ENCODE peak calls at places on chromosomes 3 and 15, in eight cellular contexts. One of them, this sample, is unnamed.

GRCh38 chr3:171680690-171681416 is 129.4 kb downstream of the PLD1 start:
- DNase-seq in foreskin fibroblast: no peak
- DNase-seq in uterus: no peak
- DNase-seq in AG04449: no peak
- DNase-seq in Peyer's patch: peak; percentile 51
- DNase-seq in PC-3: no peak
- DNase-seq in cardiac fibroblast: no peak
- DNase-seq in heart right ventricle: no peak
- DNase-seq in this sample: no peak

GRCh38 chr15:94164202-94164807 is 67.1 kb upstream of the MCTP2 start:
- DNase-seq in PC-3: peak; percentile 78
- DNase-seq in heart right ventricle: peak; percentile 40
- DNase-seq in foreskin fibroblast: no peak
- DNase-seq in cardiac fibroblast: peak; percentile 40
- DNase-seq in AG04449: no peak
- DNase-seq in uterus: peak; percentile 24
- DNase-seq in Peyer's patch: peak; percentile 79
- DNase-seq in this sample: peak; percentile 24

GRCh38 chr3:11648735-11649134 is 5.0 kb upstream of the VGLL4 start:
- DNase-seq in AG04449: no peak
- DNase-seq in heart right ventricle: no peak
- DNase-seq in Peyer's patch: no peak
- DNase-seq in cardiac fibroblast: no peak
- DNase-seq in foreskin fibroblast: no peak
- DNase-seq in uterus: no peak
- DNase-seq in PC-3: no peak
- DNase-seq in this sample: no peak

GRCh38 chr3:189041482-189042090 is 130.2 kb upstream of the TPRG1 start:
- DNase-seq in foreskin fibroblast: peak; percentile 7
- DNase-seq in heart right ventricle: peak; percentile 8
- DNase-seq in uterus: peak; percentile 31
- DNase-seq in PC-3: peak; percentile 75
- DNase-seq in AG04449: no peak
- DNase-seq in Peyer's patch: peak; percentile 69
- DNase-seq in cardiac fibroblast: peak; percentile 56
- DNase-seq in this sample: peak; percentile 25

GRCh38 chr3:42739401-42740158 is 33.5 kb downstream of the CCDC13 start:
- DNase-seq in foreskin fibroblast: no peak
- DNase-seq in heart right ventricle: peak; percentile 92
- DNase-seq in cardiac fibroblast: no peak
- DNase-seq in Peyer's patch: no peak
- DNase-seq in PC-3: no peak
- DNase-seq in uterus: no peak
- DNase-seq in AG04449: no peak
- DNase-seq in this sample: no peak

GRCh38 chr3:13870902-13871301 is 9.0 kb downstream of the WNT7A start:
- DNase-seq in cardiac fibroblast: no peak
- DNase-seq in Peyer's patch: no peak
- DNase-seq in AG04449: no peak
- DNase-seq in foreskin fibroblast: no peak
- DNase-seq in heart right ventricle: no peak
- DNase-seq in uterus: no peak
- DNase-seq in PC-3: no peak
- DNase-seq in this sample: no peak

GRCh38 chr15:52099654-52100272 is 12.8 kb downstream of the BCL2L10 start:
- DNase-seq in heart right ventricle: no peak
- DNase-seq in PC-3: no peak
- DNase-seq in uterus: no peak
- DNase-seq in cardiac fibroblast: no peak
- DNase-seq in foreskin fibroblast: no peak
- DNase-seq in Peyer's patch: no peak
- DNase-seq in AG04449: no peak
- DNase-seq in this sample: no peak

GRCh38 chr3:60086811-60087210 is 1037.0 kb upstream of the CFAP20DC start:
- DNase-seq in AG04449: no peak
- DNase-seq in heart right ventricle: no peak
- DNase-seq in Peyer's patch: no peak
- DNase-seq in cardiac fibroblast: peak; percentile 0
- DNase-seq in foreskin fibroblast: no peak
- DNase-seq in uterus: no peak
- DNase-seq in PC-3: peak; percentile 50
- DNase-seq in this sample: peak; percentile 3

GRCh38 chr3:33386631-33387030 is 53.6 kb downstream of the UBP1 start:
- DNase-seq in Peyer's patch: no peak
- DNase-seq in heart right ventricle: no peak
- DNase-seq in uterus: no peak
- DNase-seq in foreskin fibroblast: no peak
- DNase-seq in cardiac fibroblast: no peak
- DNase-seq in PC-3: no peak
- DNase-seq in AG04449: no peak
- DNase-seq in this sample: no peak

GRCh38 chr3:20039765-20040475 is at the start of gene KAT2B:
- DNase-seq in Peyer's patch: peak; percentile 92
- DNase-seq in heart right ventricle: peak; percentile 82
- DNase-seq in AG04449: no peak
- DNase-seq in foreskin fibroblast: peak; percentile 56
- DNase-seq in uterus: peak; percentile 78
- DNase-seq in PC-3: peak; percentile 74
- DNase-seq in cardiac fibroblast: peak; percentile 57
- DNase-seq in this sample: no peak

GRCh38 chr15:25169318-25169717 is 214.5 kb downstream of the SNRPN start:
- DNase-seq in PC-3: no peak
- DNase-seq in foreskin fibroblast: no peak
- DNase-seq in heart right ventricle: no peak
- DNase-seq in Peyer's patch: peak; percentile 40
- DNase-seq in cardiac fibroblast: no peak
- DNase-seq in uterus: no peak
- DNase-seq in AG04449: no peak
- DNase-seq in this sample: no peak

GRCh38 chr3:44870375-44871061 is 3.9 kb upstream of the TGM4 start:
- DNase-seq in PC-3: peak; percentile 72
- DNase-seq in Peyer's patch: no peak
- DNase-seq in AG04449: no peak
- DNase-seq in uterus: no peak
- DNase-seq in foreskin fibroblast: no peak
- DNase-seq in cardiac fibroblast: no peak
- DNase-seq in heart right ventricle: no peak
- DNase-seq in this sample: no peak

GRCh38 chr3:32706348-32707025 is 21.5 kb downstream of the CNOT10 start:
- DNase-seq in foreskin fibroblast: no peak
- DNase-seq in PC-3: no peak
- DNase-seq in heart right ventricle: no peak
- DNase-seq in cardiac fibroblast: no peak
- DNase-seq in Peyer's patch: no peak
- DNase-seq in AG04449: no peak
- DNase-seq in uterus: no peak
- DNase-seq in this sample: no peak

GRCh38 chr15:98673133-98673532 is 24.8 kb downstream of the IGF1R start:
- DNase-seq in heart right ventricle: no peak
- DNase-seq in AG04449: no peak
- DNase-seq in cardiac fibroblast: no peak
- DNase-seq in Peyer's patch: no peak
- DNase-seq in foreskin fibroblast: no peak
- DNase-seq in PC-3: no peak
- DNase-seq in uterus: no peak
- DNase-seq in this sample: no peak

GRCh38 chr15:98668566-98669308 is 20.4 kb downstream of the IGF1R start:
- DNase-seq in PC-3: peak; percentile 48
- DNase-seq in heart right ventricle: no peak
- DNase-seq in foreskin fibroblast: no peak
- DNase-seq in cardiac fibroblast: peak; percentile 53
- DNase-seq in Peyer's patch: no peak
- DNase-seq in uterus: no peak
- DNase-seq in AG04449: no peak
- DNase-seq in this sample: no peak

GRCh38 chr15:98674336-98674735 is 26.0 kb downstream of the IGF1R start:
- DNase-seq in heart right ventricle: peak; percentile 43
- DNase-seq in Peyer's patch: no peak
- DNase-seq in cardiac fibroblast: peak; percentile 66
- DNase-seq in PC-3: no peak
- DNase-seq in foreskin fibroblast: no peak
- DNase-seq in AG04449: no peak
- DNase-seq in uterus: no peak
- DNase-seq in this sample: no peak

GRCh38 chr15:98669638-98670037 is 21.3 kb downstream of the IGF1R start:
- DNase-seq in AG04449: no peak
- DNase-seq in Peyer's patch: no peak
- DNase-seq in foreskin fibroblast: no peak
- DNase-seq in PC-3: no peak
- DNase-seq in heart right ventricle: no peak
- DNase-seq in uterus: no peak
- DNase-seq in cardiac fibroblast: no peak
- DNase-seq in this sample: no peak

DNA sequence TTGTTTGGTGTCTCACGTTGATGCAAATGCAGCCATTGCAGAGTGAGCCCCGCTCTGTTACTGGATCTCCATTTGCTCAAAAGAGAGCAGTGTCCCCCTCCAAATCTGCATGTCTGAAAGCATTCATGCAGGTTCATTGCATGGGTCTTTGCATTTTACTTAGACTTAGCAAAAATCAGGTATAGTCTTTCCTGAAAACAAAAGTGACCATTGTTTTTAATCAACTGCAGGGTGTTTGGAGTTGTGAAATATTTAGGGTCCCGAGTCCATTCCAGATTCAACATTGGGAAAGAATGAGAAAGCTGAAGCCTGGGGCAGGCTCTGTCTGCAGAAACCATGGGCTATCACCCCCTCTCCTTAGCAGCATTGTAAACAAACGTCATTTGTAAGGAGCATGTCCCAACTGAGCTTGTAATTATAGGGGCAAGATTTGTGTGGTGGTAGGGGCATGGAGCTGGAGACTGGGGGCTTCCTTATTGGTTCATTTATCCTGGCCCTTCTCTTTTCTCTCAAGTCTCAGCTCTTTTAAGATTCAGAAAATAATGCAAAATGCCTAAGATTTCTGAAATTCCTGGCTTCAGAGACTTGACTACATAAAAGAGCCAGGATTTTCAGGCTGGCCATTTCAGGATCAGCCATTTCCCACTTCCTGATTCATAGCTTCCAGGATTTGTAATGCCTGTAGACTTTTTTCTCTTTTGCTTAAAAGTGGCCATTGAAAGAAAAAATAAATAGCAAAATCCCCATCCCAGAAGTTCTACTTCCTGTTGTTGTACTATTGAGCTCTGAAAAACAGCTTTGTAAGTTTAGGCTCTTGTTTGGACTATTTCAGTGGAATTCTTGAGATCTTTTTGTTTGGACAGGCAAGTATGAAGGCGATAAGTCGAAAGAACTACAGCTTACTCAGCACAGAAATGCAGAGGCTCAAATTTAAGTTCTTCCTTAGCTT is 23.0 kb downstream of the IGF1R start:
- DNase-seq in Peyer's patch: no peak
- DNase-seq in PC-3: no peak
- DNase-seq in heart right ventricle: no peak
- DNase-seq in foreskin fibroblast: no peak
- DNase-seq in AG04449: no peak
- DNase-seq in uterus: no peak
- DNase-seq in cardiac fibroblast: peak; percentile 47
- DNase-seq in this sample: no peak
- H3K4me3 ChIP-seq in Peyer's patch: no peak overlapping the region
- H3K4me3 ChIP-seq in PC-3: no peak overlapping the region
- H3K4me3 ChIP-seq in heart right ventricle: peak overlapping the region; percentile 5
- H3K4me3 ChIP-seq in foreskin fibroblast: no peak overlapping the region
- H3K4me3 ChIP-seq in AG04449: no peak overlapping the region
- H3K4me3 ChIP-seq in uterus: no peak overlapping the region
- H3K4me3 ChIP-seq in cardiac fibroblast: no peak overlapping the region
- H3K4me3 ChIP-seq in this sample: no peak overlapping the region

GRCh38 chr3:64475037-64475436 is 212.8 kb downstream of the ADAMTS9 start:
- DNase-seq in Peyer's patch: no peak
- DNase-seq in heart right ventricle: no peak
- DNase-seq in foreskin fibroblast: no peak
- DNase-seq in PC-3: no peak
- DNase-seq in AG04449: no peak
- DNase-seq in uterus: no peak
- DNase-seq in cardiac fibroblast: no peak
- DNase-seq in this sample: no peak
- TF ChIP-seq CTCF in Peyer's patch: no peak
- TF ChIP-seq CTCF in heart right ventricle: no peak
- TF ChIP-seq CTCF in foreskin fibroblast: no peak
- TF ChIP-seq CTCF in PC-3: peak; percentile 15
- TF ChIP-seq CTCF in AG04449: no peak
- TF ChIP-seq CTCF in uterus: no peak
- TF ChIP-seq CTCF in cardiac fibroblast: peak; percentile 5
- TF ChIP-seq CTCF in this sample: no peak

GRCh38 chr3:104523136-104523535 is 843.6 kb upstream of the ALCAM start:
- DNase-seq in Peyer's patch: no peak
- DNase-seq in uterus: no peak
- DNase-seq in PC-3: no peak
- DNase-seq in foreskin fibroblast: no peak
- DNase-seq in cardiac fibroblast: no peak
- DNase-seq in AG04449: no peak
- DNase-seq in heart right ventricle: no peak
- DNase-seq in this sample: no peak
- H3K4me3 ChIP-seq in Peyer's patch: no peak overlapping the region
- H3K4me3 ChIP-seq in uterus: no peak overlapping the region
- H3K4me3 ChIP-seq in PC-3: no peak overlapping the region
- H3K4me3 ChIP-seq in foreskin fibroblast: no peak overlapping the region
- H3K4me3 ChIP-seq in cardiac fibroblast: no peak overlapping the region
- H3K4me3 ChIP-seq in AG04449: no peak overlapping the region
- H3K4me3 ChIP-seq in heart right ventricle: no peak overlapping the region
- H3K4me3 ChIP-seq in this sample: no peak overlapping the region

GRCh38 chr15:65519781-65520299 is 2.4 kb upstream of the DPP8 start:
- DNase-seq in cardiac fibroblast: no peak
- DNase-seq in uterus: no peak
- DNase-seq in foreskin fibroblast: no peak
- DNase-seq in heart right ventricle: no peak
- DNase-seq in PC-3: no peak
- DNase-seq in Peyer's patch: no peak
- DNase-seq in AG04449: no peak
- DNase-seq in this sample: no peak

GRCh38 chr15:65516997-65517865 is at the start of gene DPP8:
- DNase-seq in foreskin fibroblast: peak; percentile 93
- DNase-seq in heart right ventricle: peak; percentile 93
- DNase-seq in uterus: peak; percentile 91
- DNase-seq in AG04449: peak; percentile 44
- DNase-seq in Peyer's patch: peak; percentile 96
- DNase-seq in PC-3: peak; percentile 87
- DNase-seq in cardiac fibroblast: peak; percentile 95
- DNase-seq in this sample: peak; percentile 80

GRCh38 chr15:65518633-65519285 is 1.3 kb upstream of the DPP8 start:
- DNase-seq in Peyer's patch: no peak
- DNase-seq in heart right ventricle: no peak
- DNase-seq in uterus: no peak
- DNase-seq in AG04449: no peak
- DNase-seq in cardiac fibroblast: no peak
- DNase-seq in PC-3: no peak
- DNase-seq in foreskin fibroblast: no peak
- DNase-seq in this sample: no peak

GRCh38 chr15:65521355-65521754 is 3.9 kb upstream of the DPP8 start:
- DNase-seq in heart right ventricle: no peak
- DNase-seq in Peyer's patch: no peak
- DNase-seq in foreskin fibroblast: no peak
- DNase-seq in PC-3: no peak
- DNase-seq in AG04449: no peak
- DNase-seq in uterus: no peak
- DNase-seq in cardiac fibroblast: no peak
- DNase-seq in this sample: no peak

DNA sequence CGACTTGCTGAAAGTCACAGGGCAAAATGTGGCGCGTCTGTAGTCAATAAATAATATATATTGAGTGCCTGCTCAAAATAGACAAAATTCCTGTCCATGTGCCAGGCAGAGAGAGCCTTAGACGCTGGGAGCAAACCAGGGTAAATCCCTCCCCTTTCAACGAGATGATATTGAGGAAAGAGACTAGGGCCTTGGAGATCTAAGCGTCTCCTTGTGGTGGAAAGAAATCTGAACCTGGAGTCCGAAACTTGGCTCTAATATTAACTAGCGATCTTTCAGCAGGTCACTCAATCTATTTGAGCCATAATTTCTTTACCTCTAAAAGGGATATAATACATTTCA is 348 bp upstream of the DPP8 start:
- DNase-seq in PC-3: no peak
- DNase-seq in foreskin fibroblast: no peak
- DNase-seq in cardiac fibroblast: no peak
- DNase-seq in heart right ventricle: no peak
- DNase-seq in Peyer's patch: no peak
- DNase-seq in AG04449: no peak
- DNase-seq in uterus: no peak
- DNase-seq in this sample: no peak
- TF ChIP-seq CTCF in PC-3: no peak
- TF ChIP-seq CTCF in foreskin fibroblast: no peak
- TF ChIP-seq CTCF in cardiac fibroblast: no peak
- TF ChIP-seq CTCF in heart right ventricle: no peak
- TF ChIP-seq CTCF in Peyer's patch: no peak
- TF ChIP-seq CTCF in AG04449: no peak
- TF ChIP-seq CTCF in uterus: no peak
- TF ChIP-seq CTCF in this sample: no peak